ENCODE peak calls at places on chromosomes 1 and 21, in five cellular contexts. O, B, U, Y and H are unnamed samples.

GRCh38 chr1:17605582-17606344 is 66.3 kb downstream of the ARHGEF10L start:
- DNase-seq in B (no peak), Y (no peak), O (no peak), U (peak; percentile 46), H (no peak)

GRCh38 chr1:77031101-77031662 is 163.9 kb downstream of the ST6GALNAC5 start:
- DNase-seq in O (no peak), Y (peak; percentile 17), B (no peak), U (peak; percentile 8), H (no peak)

GRCh38 chr1:208476825-208477170 is 232.6 kb upstream of the PLXNA2 start:
- DNase-seq in Y (no peak), U (no peak), O (no peak), B (no peak), H (no peak)

GRCh38 chr1:3741566-3742438 is 10.4 kb upstream of the CCDC27 start:
- DNase-seq in Y (no peak), U (no peak), O (no peak), B (no peak), H (no peak)

GRCh38 chr1:204377800-204378608 is 18.3 kb upstream of the PLEKHA6 start:
- DNase-seq in Y (no peak), U (peak; percentile 40), B (peak; percentile 36), O (no peak), H (peak; percentile 64)

GRCh38 chr1:104979651-104980050 is 1230.0 kb downstream of the AMY1C start:
- DNase-seq in O (no peak), U (no peak), B (no peak), Y (no peak), H (no peak)

GRCh38 chr21:37514038-37514665 is 147.6 kb downstream of the DYRK1A start:
- DNase-seq in Y (no peak), B (no peak), O (no peak), U (no peak), H (no peak)

GRCh38 chr1:110619412-110620249 is 13.5 kb upstream of the KCNA2 start:
- DNase-seq in O (peak; percentile 84), B (peak; percentile 89), Y (peak; percentile 39), U (peak; percentile 73), H (peak; percentile 72)

GRCh38 chr1:175690298-175690697 is 53.1 kb downstream of the TNR start:
- DNase-seq in B (no peak), U (no peak), O (no peak), Y (no peak), H (no peak)

GRCh38 chr1:114756949-114757454 is 782 bp downstream of the CSDE1 start:
- DNase-seq in O (peak; percentile 58), Y (no peak), U (no peak), B (no peak), H (no peak)

GRCh38 chr1:114755006-114755936 is 2.5 kb downstream of the CSDE1 start:
- DNase-seq in O (no peak), Y (no peak), B (no peak), U (no peak), H (no peak)

GRCh38 chr1:114758251-114758832 is 558 bp upstream of the CSDE1 start:
- DNase-seq in Y (peak; percentile 6), B (no peak), O (no peak), U (no peak), H (no peak)

GRCh38 chr1:114756009-114756892 is 1.5 kb downstream of the CSDE1 start:
- DNase-seq in O (no peak), B (no peak), Y (no peak), U (no peak), H (no peak)

GRCh38 chr1:114757455-114758250 is at the start of gene CSDE1:
- DNase-seq in O (peak; percentile 96), U (peak; percentile 95), Y (peak; percentile 99), B (peak; percentile 96), H (peak; percentile 98)
- TF ChIP-seq CTCF in O (peak; percentile 55), U (no peak), Y (peak; percentile 58), B (no peak), H (no peak)

GRCh38 chr1:28893403-28894102 is 20.8 kb upstream of the EPB41 start:
- DNase-seq in B (peak; percentile 19), Y (peak; percentile 58), O (no peak), U (no peak), H (no peak)
- TF ChIP-seq CTCF in B (peak; percentile 23), Y (peak; percentile 70), O (peak; percentile 5), U (no peak), H (no peak)

DNA sequence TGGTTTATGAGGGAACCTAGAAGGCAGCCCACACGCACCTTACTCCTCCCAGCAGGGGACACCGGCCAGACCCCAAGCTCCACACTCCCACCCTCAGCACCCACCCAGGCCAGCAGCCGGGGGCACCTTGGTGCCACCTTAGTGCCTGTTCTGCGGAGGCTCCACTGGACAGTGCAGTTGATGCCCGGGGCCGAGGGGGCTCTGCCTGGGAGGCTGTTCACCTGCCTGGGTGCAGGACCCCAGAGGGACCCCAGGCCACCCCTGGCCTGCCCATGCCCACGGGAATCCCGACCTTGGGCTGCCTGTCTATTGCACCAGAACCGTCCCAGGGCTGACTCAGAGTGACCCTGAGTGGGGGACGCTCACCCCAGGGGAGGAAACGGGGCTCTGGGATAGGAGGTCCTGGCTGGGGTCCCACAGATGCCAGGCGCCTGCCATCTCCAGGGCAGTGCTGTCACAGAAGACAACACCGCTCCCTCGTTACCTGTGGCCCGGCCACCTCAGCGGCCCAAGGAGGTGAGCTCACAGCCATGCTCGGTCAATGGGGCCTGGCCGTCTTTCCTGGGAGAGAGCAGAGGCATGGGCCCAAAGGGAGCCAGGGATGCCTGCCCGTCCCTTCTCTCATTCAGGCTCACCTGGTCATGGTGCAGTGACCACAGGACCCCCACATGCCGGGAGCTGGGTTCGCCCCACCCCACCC is 696 bp downstream of the SCNN1D start:
- DNase-seq in Y (no peak), B (no peak), U (no peak), O (no peak), H (peak; percentile 18)
- TF ChIP-seq CTCF in Y (no peak), B (no peak), U (no peak), O (no peak), H (no peak)

GRCh38 chr1:27506703-27507102 is 16.7 kb upstream of the WASF2 start:
- DNase-seq in B (no peak), O (no peak), Y (no peak), U (no peak), H (no peak)

GRCh38 chr1:27509127-27510080 is 19.4 kb upstream of the WASF2 start:
- DNase-seq in U (no peak), B (no peak), O (no peak), Y (no peak), H (no peak)

GRCh38 chr1:27504588-27505419 is 14.8 kb upstream of the WASF2 start:
- DNase-seq in O (peak; percentile 85), B (no peak), U (peak; percentile 32), Y (no peak), H (no peak)

GRCh38 chr1:27505420-27505680 is 15.4 kb upstream of the WASF2 start:
- DNase-seq in B (no peak), O (no peak), U (no peak), Y (no peak), H (no peak)

DNA sequence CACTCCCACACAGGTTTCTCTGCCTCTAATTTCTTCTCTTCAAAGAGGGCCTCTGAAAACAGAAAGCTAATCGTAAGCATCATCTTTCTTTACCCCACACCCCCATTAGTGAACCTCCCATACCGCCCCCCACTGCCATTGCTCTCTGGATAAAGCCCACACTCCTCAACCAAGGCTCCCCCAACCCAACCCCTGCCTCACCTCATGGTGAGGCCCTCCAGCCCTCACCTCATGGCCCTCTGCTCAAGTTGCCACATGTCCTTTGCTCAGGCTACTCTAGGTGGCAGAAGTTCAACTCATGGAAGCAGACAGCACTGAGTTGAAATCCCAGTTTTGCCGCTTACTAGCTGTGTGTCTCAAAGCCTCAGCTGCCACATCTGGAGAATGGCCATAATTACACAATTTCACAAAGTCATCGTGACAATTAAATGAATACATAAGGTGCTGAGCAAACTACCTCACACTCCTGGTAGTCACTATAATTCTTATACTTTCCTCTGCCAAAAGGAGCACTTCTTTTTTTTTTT is 18.2 kb upstream of the WASF2 start:
- DNase-seq in U (no peak), Y (no peak), B (no peak), O (no peak), H (no peak)
- TF ChIP-seq CTCF in U (no peak), Y (peak; percentile 9), B (no peak), O (no peak), H (no peak)

GRCh38 chr1:20227704-20228103 is 41.4 kb upstream of the PLA2G2C start:
- DNase-seq in U (no peak), B (no peak), O (no peak), Y (no peak), H (no peak)
- TF ChIP-seq CTCF in U (no peak), B (no peak), O (no peak), Y (no peak), H (no peak)

DNA sequence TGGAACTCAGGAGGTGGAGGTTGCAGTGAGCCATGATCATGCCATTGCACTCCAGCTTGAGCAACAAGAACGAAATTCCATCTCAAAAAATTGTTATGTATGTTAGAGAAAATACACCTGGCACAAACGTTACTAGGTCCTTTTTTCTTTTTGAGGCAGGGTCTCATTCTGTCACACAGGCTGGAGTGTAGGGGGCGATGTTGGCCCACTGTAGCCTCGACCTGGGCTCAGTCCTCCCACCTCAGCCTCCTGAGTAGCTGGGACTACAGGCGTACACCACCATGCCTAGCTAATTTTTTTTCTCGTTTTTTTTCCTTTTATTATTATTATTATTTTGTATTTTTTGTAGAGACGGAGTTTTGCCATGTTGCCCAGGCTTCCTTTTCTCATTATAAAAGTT is 4.4 kb downstream of the HAX1 start:
- DNase-seq in O (no peak), Y (no peak), U (no peak), B (peak; percentile 16), H (no peak)
- TF ChIP-seq CTCF in O (peak; percentile 7), Y (peak; percentile 24), U (no peak), B (peak; percentile 21), H (no peak)

GRCh38 chr1:203367051-203367450 is 16.1 kb upstream of the FMOD start:
- DNase-seq in O (no peak), B (no peak), Y (no peak), U (no peak), H (no peak)

GRCh38 chr1:203366476-203366875 is 15.6 kb upstream of the FMOD start:
- DNase-seq in O (no peak), B (no peak), U (no peak), Y (no peak), H (no peak)

GRCh38 chr1:203369666-203370065 is 18.7 kb upstream of the FMOD start:
- DNase-seq in Y (no peak), O (no peak), U (no peak), B (no peak), H (no peak)

GRCh38 chr1:203371288-203371687 is 20.4 kb upstream of the FMOD start:
- DNase-seq in U (no peak), Y (no peak), O (no peak), B (no peak), H (no peak)

GRCh38 chr1:203368624-203369451 is 17.9 kb upstream of the FMOD start:
- DNase-seq in O (peak; percentile 67), B (no peak), U (no peak), Y (peak; percentile 58), H (no peak)
- TF ChIP-seq CTCF in O (peak; percentile 18), B (no peak), U (no peak), Y (peak; percentile 41), H (no peak)